ENCODE peak calls at places on chromosomes 7 and 10, in four cellular contexts. O is AG09309, Z is mesothelial cell of epicardium, L is mucosa of descending colon. T is an unnamed sample.

GRCh38 chr7:17680026-17680425 is 260.3 kb downstream of the SNX13 start:
- DNase-seq in O (peak), Z (no peak), L (no peak), T (no peak)

GRCh38 chr10:18822156-18822555 is 162.9 kb downstream of the ARL5B start:
- DNase-seq in O (no peak), Z (no peak), L (no peak), T (no peak)

GRCh38 chr10:125538947-125539649 is 143.9 kb downstream of the TEX36 start:
- DNase-seq in O (no peak), Z (no peak), L (peak), T (no peak)

GRCh38 chr7:128136215-128136597 is 104.9 kb upstream of the LEP start:
- DNase-seq in O (no peak), Z (no peak), L (no peak), T (no peak)

GRCh38 chr10:123962756-123963469 is 71.3 kb upstream of the CPXM2 start:
- DNase-seq in O (no peak), Z (no peak), L (no peak), T (no peak)

GRCh38 chr7:138625084-138625848 is 75.9 kb downstream of the SVOPL start:
- DNase-seq in O (no peak), Z (no peak), L (no peak), T (no peak)

GRCh38 chr10:21078410-21079329 is 181.6 kb upstream of the NEBL start:
- DNase-seq in O (peak), Z (no peak), L (no peak), T (peak)

GRCh38 chr7:1461640-1462375 is 2.5 kb upstream of the MICALL2 start:
- DNase-seq in O (no peak), Z (no peak), L (no peak), T (no peak)

GRCh38 chr10:125411724-125412123 is 251.4 kb upstream of the CTBP2 start:
- DNase-seq in O (peak), Z (no peak), L (no peak), T (no peak)

GRCh38 chr10:95832216-95833037 is 75.3 kb upstream of the CC2D2B start:
- DNase-seq in O (no peak), Z (no peak), L (no peak), T (no peak)

GRCh38 chr7:128915841-128916642 is 5.5 kb upstream of the KCP start:
- DNase-seq in O (no peak), Z (no peak), L (no peak), T (no peak)

GRCh38 chr7:35781767-35782515 is 18.9 kb upstream of the SEPTIN7 start:
- DNase-seq in O (no peak), Z (no peak), L (no peak), T (no peak)

GRCh38 chr7:44152971-44153947 is 12.1 kb upstream of the MYL7 start:
- DNase-seq in O (no peak), Z (no peak), L (no peak), T (no peak)

GRCh38 chr7:16189026-16189715 is 232.2 kb downstream of the CRPPA start:
- DNase-seq in O (peak), Z (no peak), L (no peak), T (no peak)

GRCh38 chr7:29408841-29409243 is 154.8 kb upstream of the PRR15 start:
- DNase-seq in O (peak), Z (no peak), L (no peak), T (peak)

GRCh38 chr10:90592903-90593302 is 264.9 kb downstream of the HTR7 start:
- DNase-seq in O (no peak), Z (peak), L (no peak), T (peak)

GRCh38 chr7:135753616-135754413 is 5.2 kb upstream of the FAM180A start:
- DNase-seq in O (no peak), Z (no peak), L (no peak), T (no peak)

GRCh38 chr10:130141460-130141859 is 5.3 kb downstream of the GLRX3 start:
- DNase-seq in O (no peak), Z (no peak), L (no peak), T (no peak)

DNA sequence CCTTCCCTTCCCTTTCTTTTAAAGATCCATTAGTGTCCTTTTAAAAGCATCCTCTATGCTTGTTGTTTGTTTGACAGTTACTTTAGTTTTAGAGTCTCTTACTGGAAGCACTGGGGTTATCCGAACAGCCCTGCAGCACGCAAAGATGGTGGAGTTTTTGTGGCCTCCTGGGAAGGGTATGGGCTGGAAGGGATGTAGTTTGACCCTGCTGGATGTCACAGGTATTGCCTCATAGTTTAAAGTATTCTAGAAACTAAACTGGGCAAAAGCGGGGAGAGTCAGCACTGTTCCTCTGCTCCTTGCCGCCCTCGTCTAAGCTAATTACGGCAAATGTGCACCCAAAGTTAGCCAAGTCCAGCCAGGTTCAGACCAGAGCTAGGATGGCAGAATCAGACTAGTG is 35.8 kb upstream of the GNAI1 start:
- DNase-seq in O (no peak), Z (no peak), L (no peak), T (no peak)
- TF ChIP-seq CTCF in O (peak), Z (peak), L (no peak), T (peak)

DNA sequence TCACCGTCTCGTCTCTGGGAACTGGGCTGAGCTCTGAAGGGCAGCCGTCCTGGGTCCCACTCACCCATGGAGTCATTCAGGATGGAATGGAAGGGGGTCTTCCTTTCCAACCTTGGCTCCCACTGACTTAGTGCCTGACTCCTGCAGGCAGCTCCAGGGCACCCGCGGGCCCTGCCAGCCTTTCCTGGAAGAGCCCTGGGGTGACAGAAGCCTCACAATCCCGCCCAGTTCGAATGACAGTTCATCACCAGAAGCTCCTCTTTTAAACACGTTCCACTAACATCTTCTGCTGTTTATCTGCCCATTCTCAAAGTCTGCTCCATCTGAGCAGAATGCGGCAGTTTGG is 110.6 kb downstream of the TNS3 start:
- DNase-seq in O (no peak), Z (no peak), L (no peak), T (no peak)
- TF ChIP-seq CTCF in O (no peak), Z (no peak), L (no peak), T (no peak)

GRCh38 chr10:101557541-101557940 is 30.5 kb downstream of the POLL start:
- DNase-seq in O (no peak), Z (no peak), L (no peak), T (no peak)
- TF ChIP-seq CTCF in O (no peak), Z (no peak), L (no peak), T (no peak)

GRCh38 chr7:11748884-11749283 is 83.1 kb downstream of the THSD7A start:
- DNase-seq in O (no peak), Z (no peak), L (no peak), T (peak)
- TF ChIP-seq CTCF in O (no peak), Z (no peak), L (no peak), T (peak)

GRCh38 chr7:4837814-4838625 is 23.8 kb downstream of the PAPOLB start:
- DNase-seq in O (no peak), Z (no peak), L (no peak), T (peak)
- TF ChIP-seq CTCF in O (no peak), Z (no peak), L (no peak), T (no peak)

GRCh38 chr7:133252858-133253521 is at the start of gene EXOC4:
- DNase-seq in O (peak), Z (peak), L (peak), T (peak)

GRCh38 chr7:133253522-133253882 is 624 bp downstream of the EXOC4 start:
- DNase-seq in O (no peak), Z (no peak), L (no peak), T (no peak)

GRCh38 chr7:133255461-133255860 is 2.6 kb downstream of the EXOC4 start:
- DNase-seq in O (no peak), Z (no peak), L (no peak), T (no peak)

GRCh38 chr7:133252506-133252857 is 396 bp upstream of the EXOC4 start:
- DNase-seq in O (no peak), Z (no peak), L (no peak), T (no peak)

DNA sequence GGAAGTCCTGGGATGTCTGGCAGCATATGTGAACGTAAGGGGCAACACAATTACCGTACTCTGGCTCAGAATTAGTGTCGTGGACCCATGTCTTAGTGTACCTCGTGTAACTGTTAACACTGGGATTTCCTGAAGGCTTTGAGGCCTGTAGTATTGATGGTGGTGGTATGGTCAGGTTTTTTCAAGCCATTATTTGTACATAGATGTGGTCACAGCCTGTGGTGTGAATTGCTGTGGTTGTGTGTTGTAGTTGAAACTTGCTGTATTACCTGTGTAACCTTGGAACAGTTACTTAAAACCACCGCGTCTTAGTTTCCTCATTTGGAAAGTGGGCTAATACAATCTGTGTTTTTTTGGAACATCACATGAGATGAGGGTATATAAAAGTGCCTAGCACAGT is 5.3 kb downstream of the EXOC4 start:
- DNase-seq in O (no peak), Z (no peak), L (no peak), T (no peak)
- TF ChIP-seq CTCF in O (no peak), Z (no peak), L (no peak), T (no peak)

GRCh38 chr7:40572810-40573470 is 438.1 kb downstream of the SUGCT start:
- DNase-seq in O (no peak), Z (no peak), L (no peak), T (no peak)

GRCh38 chr7:40566879-40567278 is 432.1 kb downstream of the SUGCT start:
- DNase-seq in O (no peak), Z (no peak), L (no peak), T (no peak)

GRCh38 chr7:40569326-40569725 is 434.5 kb downstream of the SUGCT start:
- DNase-seq in O (no peak), Z (no peak), L (no peak), T (no peak)

GRCh38 chr7:40570218-40570617 is 435.4 kb downstream of the SUGCT start:
- DNase-seq in O (no peak), Z (no peak), L (no peak), T (no peak)

DNA sequence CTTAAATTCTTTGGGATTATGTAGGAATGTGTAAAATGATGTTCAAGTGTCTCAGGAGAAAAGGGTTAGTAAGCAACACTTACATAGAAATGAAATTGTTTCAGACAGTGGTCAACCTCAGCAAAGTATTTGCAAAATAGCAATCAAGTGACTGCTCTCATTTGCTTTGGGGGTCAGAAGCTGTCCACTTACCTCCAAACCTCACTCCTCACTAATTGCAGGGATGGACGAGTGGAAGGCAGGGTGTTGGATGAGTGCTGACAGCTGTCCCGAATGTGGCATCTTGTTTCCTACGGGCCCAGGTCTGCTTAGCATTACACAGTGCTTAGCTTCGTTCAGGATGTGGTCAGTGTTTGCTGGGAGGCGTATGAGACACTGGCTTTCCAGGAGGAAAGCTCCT is 437.0 kb downstream of the SUGCT start:
- DNase-seq in O (peak), Z (no peak), L (no peak), T (peak)
- TF ChIP-seq CTCF in O (no peak), Z (no peak), L (no peak), T (no peak)

DNA sequence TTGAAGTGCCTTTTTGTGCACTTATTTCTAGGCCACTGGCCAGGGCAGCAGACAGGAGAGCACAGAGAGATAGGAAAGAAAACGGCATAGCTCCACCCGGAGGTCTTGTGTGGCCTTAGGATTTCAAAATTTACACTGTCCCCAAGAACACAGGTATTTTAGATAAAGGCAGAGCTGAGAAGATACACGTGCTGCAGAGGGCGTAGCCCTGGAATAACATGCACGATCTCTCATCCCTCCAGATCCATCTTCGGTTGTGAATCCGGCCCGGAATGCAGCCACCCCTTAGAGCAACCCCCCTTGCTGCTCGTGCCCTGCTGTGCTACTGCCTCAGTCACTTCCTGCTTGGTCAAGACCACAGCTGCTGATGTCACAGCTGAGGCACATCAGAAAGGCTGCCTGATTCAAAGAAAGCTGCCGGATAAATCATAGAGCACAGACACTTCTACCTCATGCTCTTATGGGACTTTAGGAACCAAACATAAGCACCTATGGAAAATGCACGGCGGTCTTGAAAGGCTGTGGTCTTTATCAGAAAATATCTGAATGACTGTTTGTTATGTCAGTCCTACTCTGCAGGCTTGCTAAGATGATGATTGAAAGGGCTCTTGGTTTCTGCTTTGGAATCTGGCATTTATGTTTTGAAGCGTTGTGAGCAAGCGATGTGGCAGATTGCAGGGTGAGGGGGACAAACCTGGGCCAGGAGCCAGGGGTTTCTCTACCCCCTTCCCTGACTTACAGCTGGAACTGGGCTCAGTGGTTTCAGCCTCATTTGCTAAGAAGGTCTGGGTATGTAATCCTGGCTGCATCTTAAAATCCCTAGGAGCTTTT is 152.0 kb downstream of the SVIL start:
- DNase-seq in O (no peak), Z (no peak), L (no peak), T (no peak)
- TF ChIP-seq CTCF in O (no peak), Z (no peak), L (no peak), T (no peak)

GRCh38 chr7:73716318-73716890 is 3.1 kb downstream of the STX1A start:
- DNase-seq in O (no peak), Z (no peak), L (no peak), T (no peak)

GRCh38 chr7:73718438-73718881 is 1.0 kb downstream of the STX1A start:
- DNase-seq in O (no peak), Z (no peak), L (no peak), T (no peak)

GRCh38 chr7:73717991-73718405 is 1.5 kb downstream of the STX1A start:
- DNase-seq in O (peak), Z (no peak), L (peak), T (no peak)

GRCh38 chr7:73717025-73717807 is 2.3 kb downstream of the STX1A start:
- DNase-seq in O (no peak), Z (no peak), L (no peak), T (no peak)

GRCh38 chr7:73715648-73716317 is 3.7 kb downstream of the STX1A start:
- DNase-seq in O (peak), Z (no peak), L (peak), T (peak)
- TF ChIP-seq CTCF in O (no peak), Z (no peak), L (no peak), T (no peak)

GRCh38 chr7:23944131-23944530 is 234.1 kb downstream of the STK31 start:
- DNase-seq in O (no peak), Z (no peak), L (no peak), T (no peak)
- TF ChIP-seq CTCF in O (no peak), Z (no peak), L (no peak), T (no peak)